ENCODE peak calls at places on chromosomes 12 and 14, in ten cellular contexts. N, U, G, T, F, W, E, Y, A and V are unnamed samples.

GRCh38 chr12:95723693-95724384 is 66.7 kb downstream of the NTN4 start:
- DNase-seq in T (no peak), U (no peak), E (no peak), A (no peak), N (no peak), W (no peak), Y (no peak), G (no peak), F (no peak), V (no peak)

GRCh38 chr12:90085491-90086274 is 377.0 kb upstream of the ATP2B1 start:
- DNase-seq in G (no peak), T (no peak), W (no peak), U (no peak), F (no peak), E (no peak), N (no peak), A (no peak), Y (no peak), V (no peak)

GRCh38 chr12:124661382-124661781 is 94.0 kb upstream of the NCOR2 start:
- DNase-seq in W (no peak), N (peak), F (no peak), E (no peak), Y (no peak), A (no peak), G (no peak), T (peak), U (no peak), V (no peak)

GRCh38 chr14:71358209-71358931 is 451.1 kb downstream of the PCNX1 start:
- DNase-seq in W (no peak), E (no peak), T (no peak), U (peak), G (no peak), Y (no peak), N (no peak), F (no peak), A (no peak), V (no peak)

GRCh38 chr12:20099395-20099976 is 268.9 kb upstream of the PDE3A start:
- DNase-seq in F (no peak), A (no peak), T (no peak), N (no peak), Y (no peak), W (no peak), G (no peak), U (no peak), E (no peak), V (no peak)

GRCh38 chr12:98156697-98157096 is 358.7 kb upstream of the TMPO start:
- DNase-seq in N (no peak), A (no peak), U (no peak), E (no peak), W (no peak), Y (no peak), G (no peak), T (no peak), F (no peak), V (no peak)

GRCh38 chr14:73740921-73741326 is 26.7 kb upstream of the PNMA1 start:
- DNase-seq in A (peak), E (peak), U (no peak), G (peak), T (no peak), F (no peak), Y (no peak), W (peak), N (no peak), V (no peak)

GRCh38 chr12:124259168-124260066 is 35.5 kb upstream of the RFLNA start:
- DNase-seq in U (no peak), Y (no peak), T (no peak), N (no peak), G (no peak), A (no peak), E (no peak), W (no peak), F (no peak), V (no peak)

GRCh38 chr14:55671641-55672040 is 91.6 kb downstream of the KTN1 start:
- DNase-seq in A (no peak), T (no peak), E (no peak), W (no peak), F (no peak), U (no peak), N (no peak), Y (no peak), G (no peak), V (no peak)

GRCh38 chr12:6977653-6978052 is 6.9 kb downstream of the EMG1 start:
- DNase-seq in E (no peak), G (no peak), N (no peak), F (no peak), T (no peak), A (no peak), W (no peak), Y (no peak), U (no peak), V (no peak)

GRCh38 chr12:66189476-66189823 is 436 bp downstream of the IRAK3 start:
- DNase-seq in E (no peak), Y (no peak), G (peak), T (no peak), N (no peak), U (no peak), F (no peak), W (no peak), A (no peak), V (no peak)

GRCh38 chr12:32893008-32893407 is 3.6 kb downstream of the PKP2 start:
- DNase-seq in W (no peak), N (no peak), U (no peak), G (no peak), F (no peak), E (no peak), Y (no peak), T (no peak), A (no peak), V (no peak)

GRCh38 chr14:76386922-76387782 is 11.2 kb downstream of the ESRRB start:
- DNase-seq in Y (peak), T (peak), F (peak), W (peak), N (peak), A (peak), U (peak), G (peak), E (peak), V (peak)

GRCh38 chr12:13171921-13172859 is 24.3 kb upstream of the EMP1 start:
- DNase-seq in F (no peak), W (no peak), G (peak), N (no peak), Y (no peak), E (no peak), U (peak), A (no peak), T (peak), V (no peak)

GRCh38 chr12:123105427-123105826 is 45.5 kb downstream of the PITPNM2 start:
- DNase-seq in U (no peak), Y (no peak), A (no peak), F (peak), N (no peak), E (no peak), W (no peak), T (no peak), G (no peak), V (no peak)

GRCh38 chr12:105204916-105205315 is 31.1 kb downstream of the APPL2 start:
- DNase-seq in Y (no peak), A (no peak), N (no peak), W (no peak), F (no peak), G (no peak), T (no peak), U (no peak), E (no peak), V (no peak)

GRCh38 chr12:77151030-77151429 is 85.7 kb upstream of the E2F7 start:
- DNase-seq in G (peak), E (no peak), Y (no peak), T (no peak), F (no peak), U (no peak), N (no peak), A (no peak), W (no peak), V (no peak)

GRCh38 chr12:237026-237815 is 23.3 kb upstream of the SLC6A12 start:
- DNase-seq in U (no peak), W (no peak), G (no peak), Y (no peak), A (no peak), T (no peak), F (no peak), N (no peak), E (no peak), V (no peak)

GRCh38 chr12:122021193-122021821 is 377 bp upstream of the BCL7A start:
- DNase-seq in E (peak), W (no peak), Y (no peak), U (no peak), A (peak), T (peak), F (no peak), N (peak), G (no peak), V (no peak)

GRCh38 chr12:98453492-98453891 is 61.9 kb upstream of the TMPO start:
- DNase-seq in T (no peak), G (no peak), W (no peak), N (no peak), E (no peak), A (no peak), Y (no peak), F (no peak), U (no peak), V (no peak)

GRCh38 chr12:27807063-27807703 is 27.1 kb upstream of the MANSC4 start:
- DNase-seq in T (no peak), U (no peak), A (no peak), G (no peak), Y (no peak), W (no peak), F (no peak), N (no peak), E (no peak), V (no peak)

GRCh38 chr14:68671899-68672298 is 121.0 kb downstream of the ZFP36L1 start:
- DNase-seq in W (no peak), T (no peak), N (no peak), U (no peak), Y (no peak), E (no peak), G (no peak), A (no peak), F (no peak), V (no peak)

GRCh38 chr12:94614288-94614721 is 36.1 kb downstream of the TMCC3 start:
- DNase-seq in Y (no peak), W (no peak), N (peak), T (peak), F (no peak), E (no peak), U (no peak), G (peak), A (no peak), V (peak)

GRCh38 chr12:1587927-1588573 is 6.3 kb downstream of the FBXL14 start:
- DNase-seq in E (no peak), Y (no peak), F (no peak), N (no peak), W (no peak), A (no peak), U (peak), G (no peak), T (no peak), V (no peak)

GRCh38 chr14:24080888-24081738 is 9.8 kb downstream of the CPNE6 start:
- DNase-seq in G (peak), Y (peak), F (peak), A (peak), N (peak), T (peak), E (peak), U (peak), W (peak), V (peak)

GRCh38 chr12:52636592-52637258 is 15.3 kb downstream of the KRT2 start:
- DNase-seq in E (no peak), W (no peak), G (no peak), F (no peak), A (no peak), U (no peak), Y (no peak), N (no peak), T (no peak), V (no peak)

GRCh38 chr14:22660654-22661053 is 16.5 kb upstream of the OR6J1 start:
- DNase-seq in U (no peak), E (no peak), F (no peak), G (no peak), N (no peak), Y (no peak), W (no peak), A (no peak), T (no peak), V (no peak)